ENCODE peak calls at places on chromosomes 12 and 14, in five cellular contexts. D is body of pancreas, O is AG04450, B is WERI-Rb-1, Y is astrocyte of the spinal cord. W is an unnamed sample.
A peak's percentile ranks its signal among the peaks of the same experiment; 100 is the strongest.

GRCh38 chr12:6766651-6767300 is 613 bp downstream of the PTMS start:
- DNase-seq in D (peak; percentile 79), O (no peak), B (peak; percentile 68), Y (peak; percentile 64), W (peak; percentile 70)

GRCh38 chr12:53427905-53428594 is 4.4 kb downstream of the AMHR2 start:
- DNase-seq in D (no peak), O (peak; percentile 70), B (no peak), Y (peak; percentile 86), W (peak; percentile 99)

GRCh38 chr12:76942276-76942675 is 63.5 kb upstream of the CSRP2 start:
- DNase-seq in D (no peak), O (peak; percentile 1), B (no peak), Y (peak; percentile 56), W (no peak)

GRCh38 chr12:79891506-79892162 is 43.3 kb downstream of the PPP1R12A start:
- DNase-seq in D (no peak), O (no peak), B (no peak), Y (no peak), W (peak; percentile 1)

GRCh38 chr14:48970995-48971394 is 615.2 kb downstream of the RPS29 start:
- DNase-seq in D (no peak), O (no peak), B (no peak), Y (no peak), W (no peak)

GRCh38 chr12:51025748-51026654 is at the start of gene SLC11A2:
- DNase-seq in D (peak; percentile 98), O (peak; percentile 77), B (peak; percentile 96), Y (peak; percentile 93), W (peak; percentile 97)

GRCh38 chr12:113398346-113399290 is 5.1 kb downstream of the SDS start:
- DNase-seq in D (no peak), O (no peak), B (no peak), Y (no peak), W (no peak)

GRCh38 chr12:6970096-6970527 is 352 bp downstream of the PHB2 start:
- DNase-seq in D (peak; percentile 52), O (no peak), B (no peak), Y (no peak), W (no peak)

GRCh38 chr14:100988011-100988410 is 84.5 kb upstream of the RTL1 start:
- DNase-seq in D (no peak), O (no peak), B (no peak), Y (peak; percentile 42), W (peak; percentile 63)

GRCh38 chr12:111626230-111626629 is 27.1 kb upstream of the ATXN2 start:
- DNase-seq in D (no peak), O (no peak), B (no peak), Y (no peak), W (no peak)

GRCh38 chr12:6608592-6609311 is 1.6 kb upstream of the CHD4 start:
- DNase-seq in D (no peak), O (no peak), B (peak; percentile 36), Y (peak; percentile 6), W (no peak)

DNA sequence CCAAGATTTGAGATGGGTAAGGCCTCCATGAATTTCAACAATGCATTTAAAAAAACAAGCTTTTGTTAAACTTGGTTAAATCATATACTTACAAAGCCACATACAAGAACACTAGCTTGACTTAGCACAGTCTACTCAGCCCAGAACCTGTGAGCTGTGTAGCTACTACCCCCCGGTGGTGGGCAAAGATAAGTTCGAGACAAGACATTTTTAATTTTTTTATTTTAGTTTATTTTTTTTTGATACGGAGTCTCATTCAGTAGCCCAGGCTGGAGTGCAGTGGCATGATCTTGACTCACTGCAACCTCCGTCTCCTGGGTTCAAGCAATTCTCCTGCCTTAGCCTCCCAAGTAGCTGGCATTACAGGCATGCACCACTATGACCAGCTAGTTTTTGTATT is 3.7 kb upstream of the NECAP1 start:
- DNase-seq in D (peak; percentile 28), O (peak; percentile 63), B (peak; percentile 64), Y (peak; percentile 86), W (peak; percentile 54)
- TF ChIP-seq CTCF in D (peak; percentile 40), O (peak; percentile 63), B (peak; percentile 42), Y (peak; percentile 56), W (peak; percentile 40)

DNA sequence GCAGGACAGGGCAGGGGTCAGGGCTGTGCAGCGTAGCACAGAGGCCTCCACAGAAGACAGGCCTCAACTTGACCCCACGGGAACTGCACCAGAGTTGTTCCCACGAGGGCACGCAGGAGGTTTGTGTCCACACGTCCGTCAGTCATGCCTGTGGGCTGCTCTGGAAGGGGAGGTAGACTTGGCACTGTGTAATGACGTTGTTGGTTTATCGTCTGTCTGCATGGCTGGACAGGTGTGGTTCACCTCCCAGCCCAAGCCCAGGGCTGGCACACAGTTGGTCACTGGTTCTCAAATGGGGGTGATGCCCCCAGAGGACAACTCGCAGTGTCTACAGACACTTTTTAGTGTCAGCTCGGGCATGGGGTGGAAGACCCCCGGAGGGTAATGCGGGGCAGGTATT is 45.8 kb downstream of the CCNK start:
- DNase-seq in D (no peak), O (no peak), B (no peak), Y (no peak), W (no peak)
- H3K4me3 ChIP-seq in D (no peak overlapping the region), O (no peak overlapping the region), B (no peak overlapping the region), Y (no peak overlapping the region), W (no peak overlapping the region)

DNA sequence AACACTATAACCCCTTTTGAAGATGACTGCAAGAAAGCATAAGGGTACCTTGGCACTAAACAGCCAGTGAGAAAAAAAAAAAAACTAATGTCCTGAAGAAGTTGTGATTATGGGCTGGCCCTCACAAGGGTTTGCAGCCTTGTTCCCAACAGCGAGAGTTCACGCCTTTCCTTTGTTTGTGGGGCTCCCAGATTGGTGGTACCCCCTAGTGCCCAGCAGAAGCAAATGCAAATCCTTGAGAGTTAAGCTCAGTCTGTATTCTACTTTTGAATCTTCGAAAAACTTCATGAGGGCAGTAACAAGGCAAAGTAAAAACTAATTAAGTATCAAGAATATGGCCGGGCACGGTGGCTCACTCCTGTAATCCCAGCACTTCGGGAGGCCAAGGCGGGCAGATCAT is 238.9 kb upstream of the LMO3 start:
- DNase-seq in D (peak; percentile 14), O (no peak), B (no peak), Y (no peak), W (no peak)
- TF ChIP-seq CTCF in D (peak; percentile 29), O (no peak), B (peak; percentile 4), Y (no peak), W (no peak)

DNA sequence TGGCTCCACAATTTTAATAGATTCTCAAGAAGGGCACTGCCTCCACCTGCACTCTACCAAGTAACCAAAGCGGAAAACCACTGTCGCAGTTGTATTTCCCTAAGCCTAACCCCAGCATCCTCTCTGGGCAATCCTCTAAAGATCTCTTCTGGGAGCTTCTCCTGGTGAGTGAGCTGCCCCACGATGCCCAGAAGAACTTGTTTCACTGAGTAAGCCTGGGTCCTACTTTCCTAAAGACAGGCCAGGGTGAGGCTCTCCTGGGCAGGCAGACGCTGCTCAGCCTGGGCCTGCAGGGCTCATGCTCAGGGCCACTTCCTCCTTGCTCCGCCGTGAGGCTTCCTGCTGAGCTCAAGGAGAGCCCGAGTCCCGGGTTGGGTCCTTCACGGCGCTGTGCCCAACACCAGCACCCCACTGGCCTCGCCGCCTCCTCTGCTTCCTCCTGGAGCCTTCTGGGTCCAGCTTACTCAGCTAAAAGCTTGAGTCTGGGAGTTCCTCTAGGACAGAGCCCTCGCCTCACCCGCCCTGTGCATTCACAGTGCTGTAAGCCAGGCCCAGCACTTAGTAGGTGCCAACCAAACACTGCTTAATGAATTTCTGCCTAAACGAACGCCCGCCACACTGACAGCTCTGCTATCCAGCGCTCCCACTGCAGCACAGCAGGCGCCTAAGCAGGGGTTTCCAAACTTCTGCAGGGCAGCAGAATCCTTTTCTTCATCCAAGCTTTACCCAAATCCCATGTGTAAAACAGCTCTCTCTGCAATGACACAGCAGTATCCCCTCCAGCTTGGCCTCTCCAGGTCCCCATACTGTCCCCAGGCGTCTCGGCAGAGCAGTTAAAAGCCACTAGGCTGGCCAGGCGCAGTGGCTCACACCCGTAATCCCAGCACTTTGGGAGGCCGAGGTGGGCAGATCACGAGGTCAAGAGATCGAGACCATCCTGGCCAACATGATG is 5.7 kb downstream of the RAB35 start:
- DNase-seq in D (no peak), O (no peak), B (no peak), Y (no peak), W (peak; percentile 22)
- H3K4me3 ChIP-seq in D (no peak overlapping the region), O (no peak overlapping the region), B (no peak overlapping the region), Y (no peak overlapping the region), W (no peak overlapping the region)

GRCh38 chr14:70631948-70632347 is 9.8 kb upstream of the TTC9 start:
- DNase-seq in D (no peak), O (no peak), B (no peak), Y (no peak), W (no peak)
- TF ChIP-seq CTCF in D (no peak), O (no peak), B (no peak), Y (no peak), W (no peak)

GRCh38 chr14:76962303-76962660 is 66.2 kb downstream of the IRF2BPL start:
- DNase-seq in D (no peak), O (no peak), B (no peak), Y (no peak), W (no peak)
- H3K4me3 ChIP-seq in D (no peak overlapping the region), O (peak overlapping the region; percentile 50), B (no peak overlapping the region), Y (peak overlapping the region; percentile 22), W (peak overlapping the region; percentile 38)

GRCh38 chr14:95229749-95230148 is 72.4 kb upstream of the DICER1 start:
- DNase-seq in D (no peak), O (no peak), B (no peak), Y (no peak), W (no peak)
- TF ChIP-seq CTCF in D (no peak), O (no peak), B (no peak), Y (no peak), W (no peak)

GRCh38 chr12:78407722-78408121 is 456.9 kb upstream of the SYT1 start:
- DNase-seq in D (no peak), O (no peak), B (no peak), Y (no peak), W (no peak)

GRCh38 chr12:78403681-78404080 is 460.9 kb upstream of the SYT1 start:
- DNase-seq in D (no peak), O (no peak), B (no peak), Y (peak; percentile 77), W (no peak)

GRCh38 chr12:78403136-78403535 is 461.4 kb upstream of the SYT1 start:
- DNase-seq in D (no peak), O (no peak), B (no peak), Y (peak; percentile 80), W (peak; percentile 24)

GRCh38 chr12:78406776-78407335 is 457.7 kb upstream of the SYT1 start:
- DNase-seq in D (no peak), O (no peak), B (no peak), Y (peak; percentile 50), W (no peak)

DNA sequence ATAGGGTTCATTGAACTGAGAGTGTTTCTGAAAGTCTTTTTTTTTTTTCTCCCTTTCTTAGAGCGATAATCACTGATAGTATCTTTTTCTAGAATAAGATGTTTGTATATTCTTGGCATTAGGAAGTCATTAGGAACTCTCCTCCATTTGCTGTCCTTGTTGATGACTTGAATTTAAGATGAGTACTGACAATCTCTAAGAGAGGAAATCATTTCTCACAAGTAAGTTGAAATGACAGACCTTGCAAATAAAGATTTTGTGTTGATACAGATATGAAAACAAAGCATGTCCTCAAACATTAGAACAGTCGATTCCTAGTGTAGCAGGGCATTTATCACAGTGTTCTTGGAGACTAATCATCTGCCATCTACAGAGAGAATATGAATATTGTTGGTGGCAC is 458.4 kb upstream of the SYT1 start:
- DNase-seq in D (no peak), O (no peak), B (no peak), Y (no peak), W (no peak)
- H3K4me3 ChIP-seq in D (no peak overlapping the region), O (no peak overlapping the region), B (no peak overlapping the region), Y (no peak overlapping the region), W (no peak overlapping the region)